ENCODE peak calls at places on chromosomes 4 and X, in eight cellular contexts. M is SK-N-MC; R is heart left ventricle; L is CD4-positive, alpha-beta T cell; Y is stimulated activated CD4-positive, alpha-beta T cell treated with anti-CD3 and anti-CD28 coated beads, TNF-alpha, amount 100 ng/mL, for 48 hours; V is T1000; W is activated T-helper 9 cell treated with anti-CD3 and anti-CD28 coated beads, Interleukin-2, amount 50 U/mL, for 16 hours; U is caudate nucleus. G is an unnamed sample.

GRCh38 chr4:74098628-74098995 is 383 bp downstream of the CXCL2 start:
- DNase-seq in M (no peak), Y (no peak), W (no peak), V (no peak), R (no peak), U (peak; percentile 21), L (no peak), G (no peak)

GRCh38 chrX:150731795-150732194 is 38.6 kb downstream of the MTMR1 start:
- DNase-seq in U (no peak), M (no peak), V (no peak), L (no peak), Y (peak; percentile 34), R (no peak), W (peak; percentile 13), G (no peak)

GRCh38 chr4:29549308-29549707 is 1170.9 kb upstream of the PCDH7 start:
- DNase-seq in L (no peak), W (no peak), U (no peak), M (no peak), Y (no peak), V (no peak), R (no peak), G (no peak)

GRCh38 chrX:72305286-72306084 is at the start of gene CITED1:
- DNase-seq in W (no peak), R (no peak), V (no peak), M (no peak), Y (no peak), L (no peak), U (no peak), G (no peak)

GRCh38 chr4:1459664-1460511 is 53.6 kb upstream of the NKX1-1 start:
- DNase-seq in R (no peak), M (no peak), Y (no peak), U (no peak), V (no peak), L (no peak), W (no peak), G (no peak)

GRCh38 chr4:40033603-40034002 is 23.0 kb upstream of the N4BP2 start:
- DNase-seq in R (no peak), V (no peak), W (no peak), U (no peak), Y (no peak), L (no peak), M (no peak), G (no peak)

GRCh38 chr4:79823148-79823763 is 249.8 kb downstream of the ANTXR2 start:
- DNase-seq in U (no peak), M (no peak), W (no peak), R (no peak), V (no peak), Y (no peak), L (no peak), G (no peak)

GRCh38 chr4:3725936-3726895 is 40.0 kb upstream of the ADRA2C start:
- DNase-seq in M (no peak), V (no peak), U (no peak), W (no peak), R (no peak), L (no peak), Y (no peak), G (no peak)

GRCh38 chrX:7596822-7597221 is 246.1 kb upstream of the VCX start:
- DNase-seq in V (no peak), M (no peak), W (no peak), L (no peak), U (no peak), R (no peak), Y (no peak), G (no peak)

GRCh38 chrX:40090050-40090804 is 7.5 kb downstream of the BCOR start:
- DNase-seq in Y (no peak), R (peak; percentile 48), V (no peak), M (no peak), L (no peak), W (no peak), U (no peak), G (no peak)

GRCh38 chrX:153851981-153852380 is 21.6 kb upstream of the PDZD4 start:
- DNase-seq in M (no peak), L (no peak), V (no peak), R (no peak), W (no peak), U (no peak), Y (no peak), G (no peak)

G was measured in putamen.